ENCODE peak calls at places on chromosomes 3 and 15, in five cellular contexts. One of them, this sample, is unnamed.
A peak's percentile ranks its signal among the peaks of the same experiment; 100 is the strongest.

GRCh38 chr3:169283902-169284451 is 379.5 kb downstream of the MECOM start:
- DNase-seq in psoas muscle: no peak
- DNase-seq in KBM-7: no peak
- DNase-seq in putamen: no peak
- DNase-seq in NCI-H2081: no peak
- DNase-seq in this sample: no peak

GRCh38 chr3:14988988-14989394 is 41.6 kb downstream of the NR2C2 start:
- DNase-seq in psoas muscle: no peak
- DNase-seq in putamen: no peak
- DNase-seq in KBM-7: peak; percentile 45
- DNase-seq in NCI-H2081: no peak
- DNase-seq in this sample: peak; percentile 71

GRCh38 chr3:43268636-43269035 is 17.7 kb upstream of the SNRK start:
- DNase-seq in NCI-H2081: no peak
- DNase-seq in psoas muscle: no peak
- DNase-seq in KBM-7: no peak
- DNase-seq in putamen: no peak
- DNase-seq in this sample: no peak

GRCh38 chr15:29913528-29914135 is 91.4 kb upstream of the TJP1 start:
- DNase-seq in KBM-7: no peak
- DNase-seq in NCI-H2081: no peak
- DNase-seq in putamen: no peak
- DNase-seq in psoas muscle: no peak
- DNase-seq in this sample: no peak

GRCh38 chr3:151197981-151198767 is 4.8 kb downstream of the GPR171 start:
- DNase-seq in KBM-7: no peak
- DNase-seq in putamen: no peak
- DNase-seq in NCI-H2081: no peak
- DNase-seq in psoas muscle: no peak
- DNase-seq in this sample: no peak

GRCh38 chr3:4533489-4534443 is 40.6 kb downstream of the ITPR1 start:
- DNase-seq in psoas muscle: no peak
- DNase-seq in NCI-H2081: no peak
- DNase-seq in KBM-7: peak; percentile 95
- DNase-seq in putamen: no peak
- DNase-seq in this sample: no peak

GRCh38 chr3:124345845-124346244 is 353.9 kb upstream of the ROPN1 start:
- DNase-seq in psoas muscle: no peak
- DNase-seq in putamen: no peak
- DNase-seq in KBM-7: no peak
- DNase-seq in NCI-H2081: no peak
- DNase-seq in this sample: no peak

GRCh38 chr3:54427951-54428871 is 305.9 kb downstream of the CACNA2D3 start:
- DNase-seq in psoas muscle: peak; percentile 63
- DNase-seq in NCI-H2081: peak; percentile 60
- DNase-seq in putamen: peak; percentile 53
- DNase-seq in KBM-7: peak; percentile 46
- DNase-seq in this sample: peak; percentile 57

GRCh38 chr15:95111969-95112368 is 880.6 kb downstream of the MCTP2 start:
- DNase-seq in NCI-H2081: no peak
- DNase-seq in psoas muscle: no peak
- DNase-seq in KBM-7: no peak
- DNase-seq in putamen: no peak
- DNase-seq in this sample: no peak

GRCh38 chr15:96947296-96947695 is 616.8 kb downstream of the NR2F2 start:
- DNase-seq in psoas muscle: no peak
- DNase-seq in putamen: no peak
- DNase-seq in NCI-H2081: no peak
- DNase-seq in KBM-7: no peak
- DNase-seq in this sample: no peak

GRCh38 chr15:93826798-93827197 is 404.6 kb upstream of the MCTP2 start:
- DNase-seq in KBM-7: no peak
- DNase-seq in NCI-H2081: no peak
- DNase-seq in psoas muscle: peak; percentile 58
- DNase-seq in putamen: no peak
- DNase-seq in this sample: no peak

This sample was measured in OCI-LY7.